ENCODE peak calls at places on chromosomes 11 and 22, in six cellular contexts. One of them, this sample, is unnamed.

GRCh38 chr11:125621995-125622394 is 3.0 kb upstream of the CHEK1 start:
- DNase-seq in RWPE1: peak
- DNase-seq in lower leg skin: no peak
- DNase-seq in HFFc6: peak
- DNase-seq in osteoblast: peak
- DNase-seq in OCI-LY7: no peak
- DNase-seq in this sample: peak

GRCh38 chr11:36006556-36006955 is 62.7 kb downstream of the LDLRAD3 start:
- DNase-seq in RWPE1: no peak
- DNase-seq in lower leg skin: no peak
- DNase-seq in HFFc6: no peak
- DNase-seq in osteoblast: no peak
- DNase-seq in OCI-LY7: no peak
- DNase-seq in this sample: no peak

GRCh38 chr11:82960000-82960778 is 58.7 kb downstream of the DDIAS start:
- DNase-seq in RWPE1: no peak
- DNase-seq in lower leg skin: no peak
- DNase-seq in HFFc6: no peak
- DNase-seq in osteoblast: no peak
- DNase-seq in OCI-LY7: peak
- DNase-seq in this sample: no peak

GRCh38 chr11:47399860-47400812 is 8.3 kb upstream of the SLC39A13 start:
- DNase-seq in RWPE1: no peak
- DNase-seq in lower leg skin: no peak
- DNase-seq in HFFc6: no peak
- DNase-seq in osteoblast: peak
- DNase-seq in OCI-LY7: peak
- DNase-seq in this sample: no peak

GRCh38 chr11:57341250-57341808 is 3.2 kb downstream of the P2RX3 start:
- DNase-seq in RWPE1: no peak
- DNase-seq in lower leg skin: no peak
- DNase-seq in HFFc6: no peak
- DNase-seq in osteoblast: peak
- DNase-seq in OCI-LY7: no peak
- DNase-seq in this sample: no peak

GRCh38 chr11:6667733-6668374 is 12.2 kb upstream of the DCHS1 start:
- DNase-seq in RWPE1: peak
- DNase-seq in lower leg skin: no peak
- DNase-seq in HFFc6: peak
- DNase-seq in osteoblast: no peak
- DNase-seq in OCI-LY7: peak
- DNase-seq in this sample: peak

GRCh38 chr22:19430890-19431541 is 517 bp downstream of the HIRA start:
- DNase-seq in RWPE1: no peak
- DNase-seq in lower leg skin: no peak
- DNase-seq in HFFc6: peak
- DNase-seq in osteoblast: peak
- DNase-seq in OCI-LY7: peak
- DNase-seq in this sample: peak

GRCh38 chr11:12053606-12054361 is 45.4 kb upstream of the DKK3 start:
- DNase-seq in RWPE1: no peak
- DNase-seq in lower leg skin: no peak
- DNase-seq in HFFc6: no peak
- DNase-seq in osteoblast: peak
- DNase-seq in OCI-LY7: no peak
- DNase-seq in this sample: peak

GRCh38 chr11:13769188-13769587 is 100.7 kb downstream of the FAR1 start:
- DNase-seq in RWPE1: no peak
- DNase-seq in lower leg skin: no peak
- DNase-seq in HFFc6: no peak
- DNase-seq in osteoblast: no peak
- DNase-seq in OCI-LY7: no peak
- DNase-seq in this sample: no peak
- TF ChIP-seq CTCF in RWPE1: no peak
- TF ChIP-seq CTCF in lower leg skin: no peak
- TF ChIP-seq CTCF in HFFc6: no peak
- TF ChIP-seq CTCF in osteoblast: no peak
- TF ChIP-seq CTCF in OCI-LY7: no peak
- TF ChIP-seq CTCF in this sample: no peak

GRCh38 chr22:29269230-29269604 is 1.1 kb downstream of the EWSR1 start:
- DNase-seq in RWPE1: no peak
- DNase-seq in lower leg skin: no peak
- DNase-seq in HFFc6: no peak
- DNase-seq in osteoblast: peak
- DNase-seq in OCI-LY7: peak
- DNase-seq in this sample: no peak

GRCh38 chr22:29266564-29267461 is 968 bp downstream of the RHBDD3 start:
- DNase-seq in RWPE1: no peak
- DNase-seq in lower leg skin: no peak
- DNase-seq in HFFc6: no peak
- DNase-seq in osteoblast: peak
- DNase-seq in OCI-LY7: peak
- DNase-seq in this sample: peak

GRCh38 chr22:29268511-29269229 is 602 bp downstream of the EWSR1 start:
- DNase-seq in RWPE1: peak
- DNase-seq in lower leg skin: peak
- DNase-seq in HFFc6: peak
- DNase-seq in osteoblast: peak
- DNase-seq in OCI-LY7: peak
- DNase-seq in this sample: peak

GRCh38 chr22:29267462-29267857 is 321 bp downstream of the RHBDD3 start:
- DNase-seq in RWPE1: no peak
- DNase-seq in lower leg skin: no peak
- DNase-seq in HFFc6: no peak
- DNase-seq in osteoblast: no peak
- DNase-seq in OCI-LY7: no peak
- DNase-seq in this sample: no peak

GRCh38 chr22:29267858-29268510 is at the start of the genes EWSR1 and RHBDD3:
- DNase-seq in RWPE1: peak
- DNase-seq in lower leg skin: peak
- DNase-seq in HFFc6: peak
- DNase-seq in osteoblast: peak
- DNase-seq in OCI-LY7: peak
- DNase-seq in this sample: peak
- TF ChIP-seq CTCF in RWPE1: no peak
- TF ChIP-seq CTCF in lower leg skin: no peak
- TF ChIP-seq CTCF in HFFc6: peak
- TF ChIP-seq CTCF in osteoblast: no peak
- TF ChIP-seq CTCF in OCI-LY7: no peak
- TF ChIP-seq CTCF in this sample: no peak

GRCh38 chr22:39215430-39216142 is 29.2 kb downstream of the PDGFB start:
- DNase-seq in RWPE1: no peak
- DNase-seq in lower leg skin: no peak
- DNase-seq in HFFc6: no peak
- DNase-seq in osteoblast: peak
- DNase-seq in OCI-LY7: peak
- DNase-seq in this sample: no peak
- TF ChIP-seq CTCF in RWPE1: no peak
- TF ChIP-seq CTCF in lower leg skin: no peak
- TF ChIP-seq CTCF in HFFc6: peak
- TF ChIP-seq CTCF in osteoblast: peak
- TF ChIP-seq CTCF in OCI-LY7: peak
- TF ChIP-seq CTCF in this sample: peak

GRCh38 chr11:130241697-130242096 is 73.0 kb downstream of the ZBTB44 start:
- DNase-seq in RWPE1: no peak
- DNase-seq in lower leg skin: no peak
- DNase-seq in HFFc6: no peak
- DNase-seq in osteoblast: no peak
- DNase-seq in OCI-LY7: no peak
- DNase-seq in this sample: no peak
- TF ChIP-seq CTCF in RWPE1: no peak
- TF ChIP-seq CTCF in lower leg skin: no peak
- TF ChIP-seq CTCF in HFFc6: no peak
- TF ChIP-seq CTCF in osteoblast: no peak
- TF ChIP-seq CTCF in OCI-LY7: peak
- TF ChIP-seq CTCF in this sample: peak

GRCh38 chr11:66072518-66072917 is 2.4 kb downstream of the PACS1 start:
- DNase-seq in RWPE1: no peak
- DNase-seq in lower leg skin: no peak
- DNase-seq in HFFc6: no peak
- DNase-seq in osteoblast: no peak
- DNase-seq in OCI-LY7: no peak
- DNase-seq in this sample: no peak
- TF ChIP-seq CTCF in RWPE1: no peak
- TF ChIP-seq CTCF in lower leg skin: no peak
- TF ChIP-seq CTCF in HFFc6: no peak
- TF ChIP-seq CTCF in osteoblast: no peak
- TF ChIP-seq CTCF in OCI-LY7: no peak
- TF ChIP-seq CTCF in this sample: no peak

DNA sequence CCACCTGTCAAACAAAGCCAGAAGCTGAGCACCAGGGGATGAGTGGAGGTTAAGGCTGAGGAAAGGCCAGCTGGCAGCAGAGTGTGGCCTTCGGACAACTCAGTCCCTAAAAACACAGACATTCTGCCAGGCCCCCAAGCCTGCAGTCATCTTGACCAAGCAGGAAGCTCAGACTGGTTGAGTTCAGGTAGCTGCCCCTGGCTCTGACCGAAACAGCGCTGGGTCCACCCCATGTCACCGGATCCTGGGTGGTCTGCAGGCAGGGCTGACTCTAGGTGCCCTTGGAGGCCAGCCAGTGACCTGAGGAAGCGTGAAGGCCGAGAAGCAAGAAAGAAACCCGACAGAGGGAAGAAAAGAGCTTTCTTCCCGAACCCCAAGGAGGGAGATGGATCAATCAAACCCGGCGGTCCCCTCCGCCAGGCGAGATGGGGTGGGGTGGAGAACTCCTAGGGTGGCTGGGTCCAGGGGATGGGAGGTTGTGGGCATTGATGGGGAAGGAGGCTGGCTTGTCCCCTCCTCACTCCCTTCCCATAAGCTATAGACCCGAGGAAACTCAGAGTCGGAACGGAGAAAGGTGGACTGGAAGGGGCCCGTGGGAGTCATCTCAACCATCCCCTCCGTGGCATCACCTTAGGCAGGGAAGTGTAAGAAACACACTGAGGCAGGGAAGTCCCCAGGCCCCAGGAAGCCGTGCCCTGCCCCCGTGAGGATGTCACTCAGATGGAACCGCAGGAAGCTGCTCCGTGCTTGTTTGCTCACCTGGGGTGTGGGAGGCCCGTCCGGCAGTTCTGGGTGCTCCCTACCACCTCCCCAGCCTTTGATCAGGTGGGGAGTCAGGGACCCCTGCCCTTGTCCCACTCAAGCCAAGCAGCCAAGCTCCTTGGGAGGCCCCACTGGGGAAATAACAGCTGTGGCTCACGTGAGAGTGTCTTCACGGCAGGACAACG is 11.7 kb downstream of the CXCR5 start:
- DNase-seq in RWPE1: no peak
- DNase-seq in lower leg skin: no peak
- DNase-seq in HFFc6: no peak
- DNase-seq in osteoblast: peak
- DNase-seq in OCI-LY7: peak
- DNase-seq in this sample: no peak
- TF ChIP-seq CTCF in RWPE1: no peak
- TF ChIP-seq CTCF in lower leg skin: no peak
- TF ChIP-seq CTCF in HFFc6: no peak
- TF ChIP-seq CTCF in osteoblast: no peak
- TF ChIP-seq CTCF in OCI-LY7: peak
- TF ChIP-seq CTCF in this sample: no peak

GRCh38 chr11:1691027-1691877 is 5.7 kb upstream of the KRTAP5-6 start:
- DNase-seq in RWPE1: no peak
- DNase-seq in lower leg skin: no peak
- DNase-seq in HFFc6: no peak
- DNase-seq in osteoblast: peak
- DNase-seq in OCI-LY7: peak
- DNase-seq in this sample: no peak
- TF ChIP-seq CTCF in RWPE1: no peak
- TF ChIP-seq CTCF in lower leg skin: no peak
- TF ChIP-seq CTCF in HFFc6: peak
- TF ChIP-seq CTCF in osteoblast: no peak
- TF ChIP-seq CTCF in OCI-LY7: peak
- TF ChIP-seq CTCF in this sample: no peak

GRCh38 chr22:38572065-38572464 is 2.1 kb upstream of the DMC1 start:
- DNase-seq in RWPE1: peak
- DNase-seq in lower leg skin: peak
- DNase-seq in HFFc6: peak
- DNase-seq in osteoblast: peak
- DNase-seq in OCI-LY7: peak
- DNase-seq in this sample: peak

GRCh38 chr22:38569181-38569971 is 607 bp downstream of the DMC1 start:
- DNase-seq in RWPE1: peak
- DNase-seq in lower leg skin: no peak
- DNase-seq in HFFc6: no peak
- DNase-seq in osteoblast: peak
- DNase-seq in OCI-LY7: peak
- DNase-seq in this sample: no peak

GRCh38 chr22:38569972-38570840 is at the start of gene DMC1:
- DNase-seq in RWPE1: peak
- DNase-seq in lower leg skin: peak
- DNase-seq in HFFc6: peak
- DNase-seq in osteoblast: peak
- DNase-seq in OCI-LY7: peak
- DNase-seq in this sample: peak

GRCh38 chr22:38567531-38568245 is 2.3 kb downstream of the DMC1 start:
- DNase-seq in RWPE1: no peak
- DNase-seq in lower leg skin: no peak
- DNase-seq in HFFc6: no peak
- DNase-seq in osteoblast: peak
- DNase-seq in OCI-LY7: no peak
- DNase-seq in this sample: no peak

GRCh38 chr22:38570841-38571364 is 920 bp upstream of the DMC1 start:
- DNase-seq in RWPE1: peak
- DNase-seq in lower leg skin: peak
- DNase-seq in HFFc6: peak
- DNase-seq in osteoblast: no peak
- DNase-seq in OCI-LY7: peak
- DNase-seq in this sample: peak
- TF ChIP-seq CTCF in RWPE1: no peak
- TF ChIP-seq CTCF in lower leg skin: no peak
- TF ChIP-seq CTCF in HFFc6: no peak
- TF ChIP-seq CTCF in osteoblast: no peak
- TF ChIP-seq CTCF in OCI-LY7: peak
- TF ChIP-seq CTCF in this sample: no peak

This sample was measured in fibroblast of mammary gland.